ENCODE peak calls at places on chromosomes 13 and 19, in eight cellular contexts. Z, I, F, E, A, H, D and J are unnamed samples.

GRCh38 chr19:6773323-6773931 is 919 bp downstream of the VAV1 start:
- DNase-seq in Z (no peak), I (peak; percentile 61), F (peak; percentile 67), E (no peak), A (no peak), H (no peak), D (no peak), J (peak; percentile 93)

GRCh38 chr19:43639507-43640423 is at the start of gene CADM4:
- DNase-seq in Z (no peak), I (peak; percentile 47), F (peak; percentile 51), E (peak; percentile 23), A (no peak), H (no peak), D (peak; percentile 53), J (peak; percentile 79)

GRCh38 chr13:52371736-52372247 is 34.2 kb downstream of the THSD1 start:
- DNase-seq in Z (peak; percentile 81), I (no peak), F (no peak), E (no peak), A (peak; percentile 80), H (peak; percentile 32), D (no peak), J (no peak)

GRCh38 chr13:42893346-42893745 is 98.7 kb downstream of the EPSTI1 start:
- DNase-seq in Z (peak; percentile 63), I (no peak), F (no peak), E (no peak), A (peak; percentile 90), H (peak; percentile 69), D (no peak), J (no peak)

GRCh38 chr19:57063070-57063469 is 56.7 kb upstream of the USP29 start:
- DNase-seq in Z (no peak), I (no peak), F (no peak), E (no peak), A (no peak), H (no peak), D (no peak), J (no peak)

GRCh38 chr19:39645800-39646411 is 9.8 kb upstream of the LGALS16 start:
- DNase-seq in Z (peak; percentile 8), I (peak; percentile 22), F (peak; percentile 4), E (no peak), A (no peak), H (peak; percentile 10), D (no peak), J (no peak)

GRCh38 chr19:47573076-47574026 is at the start of gene ZNF541:
- DNase-seq in Z (peak; percentile 15), I (peak; percentile 76), F (peak; percentile 84), E (peak; percentile 56), A (peak; percentile 11), H (peak; percentile 42), D (peak; percentile 57), J (peak; percentile 85)

GRCh38 chr13:36872621-36873020 is 47.4 kb downstream of the SMAD9 start:
- DNase-seq in Z (peak; percentile 31), I (no peak), F (no peak), E (no peak), A (no peak), H (no peak), D (peak; percentile 14), J (no peak)

GRCh38 chr13:30037766-30038165 is 187.3 kb upstream of the UBL3 start:
- DNase-seq in Z (peak; percentile 63), I (no peak), F (no peak), E (no peak), A (peak; percentile 83), H (peak; percentile 52), D (no peak), J (no peak)

GRCh38 chr13:76720416-76720815 is 165.8 kb downstream of the KCTD12 start:
- DNase-seq in Z (peak; percentile 60), I (no peak), F (no peak), E (no peak), A (no peak), H (no peak), D (no peak), J (no peak)

GRCh38 chr13:110856941-110857835 is 57.7 kb downstream of the ANKRD10 start:
- DNase-seq in Z (no peak), I (peak; percentile 24), F (no peak), E (no peak), A (no peak), H (no peak), D (no peak), J (no peak)

GRCh38 chr13:24671367-24672117 is 8.7 kb upstream of the ATP12A start:
- DNase-seq in Z (peak; percentile 93), I (no peak), F (no peak), E (no peak), A (peak; percentile 72), H (peak; percentile 75), D (peak; percentile 48), J (no peak)

GRCh38 chr13:94710881-94711560 is 1.3 kb downstream of the SOX21 start:
- DNase-seq in Z (no peak), I (no peak), F (peak; percentile 35), E (no peak), A (no peak), H (no peak), D (no peak), J (peak; percentile 71)

GRCh38 chr13:79548886-79549285 is 67.9 kb downstream of the NDFIP2 start:
- DNase-seq in Z (no peak), I (no peak), F (no peak), E (peak; percentile 28), A (no peak), H (peak; percentile 47), D (peak; percentile 68), J (no peak)

GRCh38 chr13:41019027-41019487 is at the start of gene ELF1:
- DNase-seq in Z (peak; percentile 65), I (peak; percentile 71), F (peak; percentile 64), E (no peak), A (peak; percentile 14), H (peak; percentile 65), D (no peak), J (peak; percentile 83)

GRCh38 chr13:99406799-99407201 is 94.5 kb upstream of the TM9SF2 start:
- DNase-seq in Z (peak; percentile 57), I (no peak), F (no peak), E (no peak), A (peak; percentile 25), H (peak; percentile 11), D (no peak), J (no peak)

GRCh38 chr19:21586341-21587116 is 81.1 kb downstream of the ZNF429 start:
- DNase-seq in Z (no peak), I (no peak), F (peak; percentile 29), E (no peak), A (no peak), H (no peak), D (peak; percentile 31), J (peak; percentile 78)

GRCh38 chr13:99967884-99968520 is 3.6 kb downstream of the ZIC5 start:
- DNase-seq in Z (no peak), I (no peak), F (no peak), E (peak; percentile 77), A (no peak), H (no peak), D (no peak), J (no peak)

GRCh38 chr13:33276581-33276980 is 9.0 kb downstream of the STARD13 start:
- DNase-seq in Z (no peak), I (no peak), F (no peak), E (no peak), A (no peak), H (no peak), D (no peak), J (no peak)

GRCh38 chr13:59664586-59664985 is 499.1 kb downstream of the DIAPH3 start:
- DNase-seq in Z (no peak), I (no peak), F (no peak), E (no peak), A (no peak), H (no peak), D (no peak), J (no peak)

GRCh38 chr19:57410748-57411671 is at the start of gene ZNF17:
- DNase-seq in Z (peak; percentile 93), I (peak; percentile 93), F (peak; percentile 96), E (peak; percentile 82), A (peak; percentile 84), H (peak; percentile 93), D (peak; percentile 97), J (peak; percentile 97)

GRCh38 chr19:58450836-58451357 is 525 bp upstream of the ZNF324B start:
- DNase-seq in Z (no peak), I (no peak), F (no peak), E (no peak), A (no peak), H (no peak), D (no peak), J (no peak)